ENCODE peak calls at places on chromosomes 11 and 22, in ten cellular contexts. One of them, this sample, is unnamed.

GRCh38 chr11:17742019-17742418 is 7.4 kb downstream of the KCNC1 start:
- DNase-seq in heart left ventricle: no peak
- DNase-seq in B cell: no peak
- DNase-seq in kidney: peak
- DNase-seq in GM06990: no peak
- DNase-seq in GM12865: no peak
- DNase-seq in fibroblast of the aortic adventitia: no peak
- DNase-seq in upper lobe of right lung: peak
- DNase-seq in foreskin keratinocyte: no peak
- DNase-seq in H9: no peak
- DNase-seq in this sample: no peak

GRCh38 chr11:88301478-88302140 is 35.9 kb downstream of the CTSC start:
- DNase-seq in heart left ventricle: no peak
- DNase-seq in fibroblast of the aortic adventitia: peak
- DNase-seq in GM06990: peak
- DNase-seq in kidney: no peak
- DNase-seq in upper lobe of right lung: no peak
- DNase-seq in H9: no peak
- DNase-seq in B cell: peak
- DNase-seq in foreskin keratinocyte: no peak
- DNase-seq in GM12865: peak
- DNase-seq in this sample: no peak

GRCh38 chr11:119320593-119321524 is 3.9 kb upstream of the MCAM start:
- DNase-seq in foreskin keratinocyte: no peak
- DNase-seq in GM12865: peak
- DNase-seq in fibroblast of the aortic adventitia: peak
- DNase-seq in upper lobe of right lung: peak
- DNase-seq in B cell: peak
- DNase-seq in heart left ventricle: peak
- DNase-seq in kidney: peak
- DNase-seq in GM06990: peak
- DNase-seq in H9: peak
- DNase-seq in this sample: peak

GRCh38 chr22:29842740-29843139 is 4.7 kb upstream of the ASCC2 start:
- DNase-seq in heart left ventricle: no peak
- DNase-seq in GM06990: no peak
- DNase-seq in upper lobe of right lung: no peak
- DNase-seq in H9: no peak
- DNase-seq in GM12865: no peak
- DNase-seq in foreskin keratinocyte: peak
- DNase-seq in B cell: no peak
- DNase-seq in kidney: no peak
- DNase-seq in fibroblast of the aortic adventitia: peak
- DNase-seq in this sample: no peak

GRCh38 chr22:49433717-49434611 is 393.7 kb downstream of the BRD1 start:
- DNase-seq in GM06990: no peak
- DNase-seq in kidney: peak
- DNase-seq in foreskin keratinocyte: no peak
- DNase-seq in H9: peak
- DNase-seq in upper lobe of right lung: no peak
- DNase-seq in fibroblast of the aortic adventitia: no peak
- DNase-seq in B cell: no peak
- DNase-seq in GM12865: no peak
- DNase-seq in heart left ventricle: no peak
- DNase-seq in this sample: peak

GRCh38 chr22:49452362-49452946 is 375.2 kb downstream of the BRD1 start:
- DNase-seq in upper lobe of right lung: no peak
- DNase-seq in B cell: no peak
- DNase-seq in GM12865: no peak
- DNase-seq in foreskin keratinocyte: no peak
- DNase-seq in H9: no peak
- DNase-seq in kidney: no peak
- DNase-seq in GM06990: no peak
- DNase-seq in fibroblast of the aortic adventitia: no peak
- DNase-seq in heart left ventricle: no peak
- DNase-seq in this sample: no peak

GRCh38 chr11:11841121-11841604 is 609 bp upstream of the USP47 start:
- DNase-seq in foreskin keratinocyte: no peak
- DNase-seq in fibroblast of the aortic adventitia: peak
- DNase-seq in GM06990: no peak
- DNase-seq in heart left ventricle: peak
- DNase-seq in B cell: no peak
- DNase-seq in upper lobe of right lung: peak
- DNase-seq in GM12865: no peak
- DNase-seq in kidney: peak
- DNase-seq in H9: peak
- DNase-seq in this sample: no peak

GRCh38 chr11:57547854-57548377 is 10.5 kb downstream of the SMTNL1 start:
- DNase-seq in GM12865: peak
- DNase-seq in foreskin keratinocyte: no peak
- DNase-seq in H9: no peak
- DNase-seq in fibroblast of the aortic adventitia: no peak
- DNase-seq in heart left ventricle: no peak
- DNase-seq in kidney: no peak
- DNase-seq in B cell: peak
- DNase-seq in GM06990: no peak
- DNase-seq in upper lobe of right lung: no peak
- DNase-seq in this sample: no peak

GRCh38 chr11:79198898-79199250 is 242.0 kb downstream of the TENM4 start:
- DNase-seq in foreskin keratinocyte: no peak
- DNase-seq in upper lobe of right lung: no peak
- DNase-seq in H9: no peak
- DNase-seq in heart left ventricle: no peak
- DNase-seq in GM12865: no peak
- DNase-seq in fibroblast of the aortic adventitia: peak
- DNase-seq in GM06990: no peak
- DNase-seq in B cell: no peak
- DNase-seq in kidney: no peak
- DNase-seq in this sample: no peak

DNA sequence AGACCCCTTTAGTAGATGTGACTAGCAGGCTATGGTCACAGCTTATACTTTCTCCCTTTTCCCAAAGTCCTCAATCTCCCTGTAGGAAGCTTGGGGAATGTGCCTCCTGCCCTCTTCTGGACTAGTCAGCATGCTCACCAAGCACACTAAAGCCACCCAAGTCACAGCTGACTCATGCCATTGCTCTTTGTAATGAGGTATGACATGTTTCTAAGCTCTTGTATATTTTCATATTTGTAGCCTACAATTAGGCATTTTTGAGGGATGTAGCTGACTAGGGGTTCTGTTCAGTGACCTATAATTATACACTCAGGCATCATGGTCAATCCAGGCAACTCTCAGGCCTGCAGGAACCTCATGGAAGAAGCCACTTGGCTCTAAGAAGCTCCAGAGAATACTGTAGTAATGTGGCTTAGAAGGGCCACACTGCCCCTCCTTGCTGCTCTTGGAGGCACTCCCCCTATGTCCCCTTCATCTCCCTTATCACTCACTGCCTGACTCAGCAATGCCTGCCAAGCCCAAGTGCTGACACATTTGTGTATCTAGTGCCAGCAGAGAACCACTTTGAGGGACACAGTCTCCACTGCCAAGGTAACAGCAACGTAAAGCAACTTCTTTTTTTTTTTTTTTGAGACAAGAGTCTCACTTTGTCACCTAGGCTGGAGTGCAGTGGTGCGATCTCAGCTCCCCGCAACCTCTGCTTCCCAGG is 86.2 kb downstream of the RPL27A start:
- DNase-seq in fibroblast of the aortic adventitia: peak
- DNase-seq in GM06990: no peak
- DNase-seq in foreskin keratinocyte: no peak
- DNase-seq in H9: no peak
- DNase-seq in kidney: no peak
- DNase-seq in B cell: no peak
- DNase-seq in upper lobe of right lung: no peak
- DNase-seq in heart left ventricle: peak
- DNase-seq in GM12865: no peak
- DNase-seq in this sample: no peak
- TF ChIP-seq CTCF in fibroblast of the aortic adventitia: peak
- TF ChIP-seq CTCF in GM06990: no peak
- TF ChIP-seq CTCF in foreskin keratinocyte: peak
- TF ChIP-seq CTCF in H9: peak
- TF ChIP-seq CTCF in kidney: peak
- TF ChIP-seq CTCF in B cell: no peak
- TF ChIP-seq CTCF in upper lobe of right lung: peak
- TF ChIP-seq CTCF in heart left ventricle: no peak
- TF ChIP-seq CTCF in GM12865: no peak
- TF ChIP-seq CTCF in this sample: no peak

DNA sequence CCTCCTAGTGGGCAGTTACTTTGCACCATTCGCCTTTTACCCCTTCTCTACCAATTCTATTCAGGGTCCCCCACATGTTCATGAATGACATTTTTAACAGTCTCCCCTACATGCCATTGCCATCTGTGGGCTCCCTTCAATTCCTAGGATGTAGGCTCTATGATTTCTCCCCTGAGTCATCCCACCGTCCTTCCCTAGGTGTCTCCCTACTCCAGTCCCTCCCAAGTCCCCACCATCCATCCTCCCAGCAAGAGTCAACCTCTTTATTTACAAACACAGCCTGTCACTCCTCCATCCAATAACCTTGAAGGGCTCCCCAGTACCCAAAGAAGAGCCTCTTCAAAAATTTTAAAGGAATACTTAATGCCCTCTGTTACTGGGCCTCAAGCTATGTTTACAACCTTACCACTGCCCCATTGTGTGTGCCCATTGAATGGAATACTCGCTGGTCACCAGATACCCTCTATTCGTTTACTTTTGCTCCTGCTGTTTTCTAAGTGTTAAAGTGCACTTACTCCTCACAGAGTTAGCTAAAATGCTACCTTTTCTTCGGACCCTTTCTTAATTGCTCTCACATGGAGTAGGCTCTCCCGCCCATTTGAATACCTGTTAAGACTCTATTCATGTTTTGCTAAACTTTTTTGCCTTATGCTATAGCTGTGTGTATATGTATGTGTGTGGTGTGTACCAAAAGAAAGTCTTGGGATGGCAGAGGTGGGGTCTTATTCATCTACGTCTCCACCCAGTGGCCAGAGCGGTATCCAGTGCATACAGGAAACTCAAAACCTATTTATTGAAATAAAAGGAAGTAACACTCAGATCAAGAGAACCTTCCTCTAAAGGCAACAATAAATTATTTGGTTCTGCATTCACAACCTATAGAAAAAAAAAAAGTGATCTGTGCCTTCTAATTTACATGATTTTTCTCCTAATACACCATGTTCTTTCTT is 235.8 kb upstream of the CCDC90B start:
- DNase-seq in B cell: no peak
- DNase-seq in foreskin keratinocyte: no peak
- DNase-seq in upper lobe of right lung: no peak
- DNase-seq in fibroblast of the aortic adventitia: peak
- DNase-seq in H9: peak
- DNase-seq in GM12865: peak
- DNase-seq in GM06990: no peak
- DNase-seq in kidney: no peak
- DNase-seq in heart left ventricle: no peak
- DNase-seq in this sample: no peak
- TF ChIP-seq CTCF in B cell: no peak
- TF ChIP-seq CTCF in foreskin keratinocyte: peak
- TF ChIP-seq CTCF in upper lobe of right lung: no peak
- TF ChIP-seq CTCF in fibroblast of the aortic adventitia: peak
- TF ChIP-seq CTCF in H9: peak
- TF ChIP-seq CTCF in GM12865: peak
- TF ChIP-seq CTCF in GM06990: peak
- TF ChIP-seq CTCF in kidney: no peak
- TF ChIP-seq CTCF in heart left ventricle: no peak
- TF ChIP-seq CTCF in this sample: peak

GRCh38 chr11:74086242-74086884 is 77.5 kb upstream of the UCP3 start:
- DNase-seq in GM12865: no peak
- DNase-seq in kidney: no peak
- DNase-seq in B cell: no peak
- DNase-seq in upper lobe of right lung: no peak
- DNase-seq in H9: no peak
- DNase-seq in GM06990: no peak
- DNase-seq in heart left ventricle: no peak
- DNase-seq in fibroblast of the aortic adventitia: no peak
- DNase-seq in foreskin keratinocyte: peak
- DNase-seq in this sample: no peak

GRCh38 chr11:74091549-74091948 is 79.3 kb downstream of the C2CD3 start:
- DNase-seq in GM12865: no peak
- DNase-seq in heart left ventricle: no peak
- DNase-seq in foreskin keratinocyte: no peak
- DNase-seq in H9: no peak
- DNase-seq in kidney: no peak
- DNase-seq in upper lobe of right lung: no peak
- DNase-seq in GM06990: no peak
- DNase-seq in fibroblast of the aortic adventitia: no peak
- DNase-seq in B cell: no peak
- DNase-seq in this sample: no peak

GRCh38 chr11:74092425-74092824 is 78.4 kb downstream of the C2CD3 start:
- DNase-seq in H9: no peak
- DNase-seq in GM06990: no peak
- DNase-seq in B cell: no peak
- DNase-seq in foreskin keratinocyte: no peak
- DNase-seq in heart left ventricle: no peak
- DNase-seq in kidney: no peak
- DNase-seq in upper lobe of right lung: no peak
- DNase-seq in GM12865: no peak
- DNase-seq in fibroblast of the aortic adventitia: no peak
- DNase-seq in this sample: no peak

GRCh38 chr11:74094393-74094792 is 76.4 kb downstream of the C2CD3 start:
- DNase-seq in H9: no peak
- DNase-seq in heart left ventricle: no peak
- DNase-seq in GM12865: no peak
- DNase-seq in foreskin keratinocyte: no peak
- DNase-seq in GM06990: no peak
- DNase-seq in fibroblast of the aortic adventitia: no peak
- DNase-seq in B cell: no peak
- DNase-seq in kidney: no peak
- DNase-seq in upper lobe of right lung: no peak
- DNase-seq in this sample: no peak

DNA sequence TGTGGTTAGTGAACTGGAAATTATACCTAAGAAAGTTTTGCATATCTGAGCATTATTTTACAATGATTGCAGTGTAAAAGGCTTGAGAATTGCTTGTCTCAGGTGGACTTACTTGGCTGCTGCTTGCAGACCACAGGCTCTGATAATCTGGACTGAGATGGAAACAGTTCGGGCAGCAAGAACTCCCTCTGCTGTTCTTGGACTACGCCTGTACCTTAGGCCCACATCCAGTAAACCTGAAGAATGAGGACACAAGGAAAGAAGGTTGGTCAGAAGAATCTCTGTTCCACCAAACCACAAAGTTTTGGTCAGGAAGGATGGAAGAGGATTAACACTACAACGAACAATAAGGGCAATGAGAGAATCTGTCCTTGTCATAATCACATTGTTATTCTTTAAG is 80.1 kb downstream of the C2CD3 start:
- DNase-seq in fibroblast of the aortic adventitia: peak
- DNase-seq in heart left ventricle: no peak
- DNase-seq in foreskin keratinocyte: no peak
- DNase-seq in GM12865: peak
- DNase-seq in upper lobe of right lung: no peak
- DNase-seq in H9: no peak
- DNase-seq in kidney: no peak
- DNase-seq in B cell: no peak
- DNase-seq in GM06990: no peak
- DNase-seq in this sample: no peak
- TF ChIP-seq CTCF in fibroblast of the aortic adventitia: peak
- TF ChIP-seq CTCF in heart left ventricle: no peak
- TF ChIP-seq CTCF in foreskin keratinocyte: peak
- TF ChIP-seq CTCF in GM12865: no peak
- TF ChIP-seq CTCF in upper lobe of right lung: no peak
- TF ChIP-seq CTCF in H9: peak
- TF ChIP-seq CTCF in kidney: no peak
- TF ChIP-seq CTCF in B cell: no peak
- TF ChIP-seq CTCF in GM06990: peak
- TF ChIP-seq CTCF in this sample: no peak

GRCh38 chr11:67051945-67052488 is 4.6 kb upstream of the RHOD start:
- DNase-seq in upper lobe of right lung: no peak
- DNase-seq in GM06990: no peak
- DNase-seq in heart left ventricle: no peak
- DNase-seq in GM12865: no peak
- DNase-seq in foreskin keratinocyte: no peak
- DNase-seq in kidney: no peak
- DNase-seq in H9: no peak
- DNase-seq in B cell: no peak
- DNase-seq in fibroblast of the aortic adventitia: no peak
- DNase-seq in this sample: no peak
- TF ChIP-seq CTCF in upper lobe of right lung: no peak
- TF ChIP-seq CTCF in GM06990: no peak
- TF ChIP-seq CTCF in heart left ventricle: no peak
- TF ChIP-seq CTCF in GM12865: no peak
- TF ChIP-seq CTCF in foreskin keratinocyte: no peak
- TF ChIP-seq CTCF in kidney: no peak
- TF ChIP-seq CTCF in H9: no peak
- TF ChIP-seq CTCF in B cell: no peak
- TF ChIP-seq CTCF in fibroblast of the aortic adventitia: no peak
- TF ChIP-seq CTCF in this sample: no peak